ENCODE peak calls at places on chromosomes 13 and 19, in seven cellular contexts. S, X, Y, P, Q, G and L are unnamed samples.

GRCh38 chr19:58518261-58519086 is 1.1 kb downstream of the ZBTB45 start:
- DNase-seq in Y (peak), G (no peak), X (no peak), Q (no peak), P (peak), S (no peak), L (peak)

GRCh38 chr13:99935772-99936171 is 35.8 kb downstream of the ZIC5 start:
- DNase-seq in X (no peak), G (no peak), Y (no peak), Q (no peak), S (no peak), P (no peak), L (no peak)

GRCh38 chr19:51295382-51296126 is 15.9 kb upstream of the IGLON5 start:
- DNase-seq in Y (no peak), X (no peak), S (no peak), G (no peak), P (no peak), Q (no peak), L (no peak)

GRCh38 chr13:44918323-44919102 is 70.8 kb downstream of the NUFIP1 start:
- DNase-seq in Q (peak), X (peak), S (peak), Y (peak), G (peak), P (peak), L (peak)

GRCh38 chr13:24528816-24529398 is 16.3 kb upstream of the PARP4 start:
- DNase-seq in X (no peak), G (no peak), Q (no peak), Y (no peak), S (no peak), P (no peak), L (no peak)

GRCh38 chr19:16254851-16255408 is 57.2 kb downstream of the AP1M1 start:
- DNase-seq in G (no peak), Q (no peak), X (no peak), Y (no peak), S (no peak), P (no peak), L (no peak)

GRCh38 chr19:46618670-46619231 is 6.1 kb downstream of the PTGIR start:
- DNase-seq in P (no peak), Q (no peak), G (peak), X (peak), S (peak), Y (no peak), L (no peak)

GRCh38 chr13:110258876-110259631 is 47.9 kb downstream of the COL4A1 start:
- DNase-seq in P (no peak), G (no peak), Y (no peak), X (no peak), Q (no peak), S (no peak), L (no peak)

GRCh38 chr13:80009760-80010159 is 331.2 kb downstream of the SPRY2 start:
- DNase-seq in Y (no peak), S (no peak), X (no peak), Q (no peak), G (no peak), P (no peak), L (no peak)

GRCh38 chr19:3682741-3683404 is 17.4 kb downstream of the PIP5K1C start:
- DNase-seq in Q (no peak), S (no peak), P (no peak), X (peak), G (no peak), Y (no peak), L (no peak)

GRCh38 chr13:67036694-67037093 is 193.4 kb downstream of the PCDH9 start:
- DNase-seq in X (no peak), Y (no peak), P (no peak), Q (no peak), G (no peak), S (no peak), L (no peak)

GRCh38 chr13:114019367-114019766 is 45.5 kb upstream of the C13orf46 start:
- DNase-seq in G (no peak), P (no peak), Y (no peak), Q (peak), S (peak), X (no peak), L (no peak)

GRCh38 chr13:75222031-75222430 is 259.9 kb downstream of the TBC1D4 start:
- DNase-seq in S (no peak), X (peak), Y (no peak), Q (no peak), P (no peak), G (no peak), L (no peak)

GRCh38 chr19:46422344-46422743 is 6.4 kb downstream of the PNMA8C start:
- DNase-seq in S (no peak), Y (no peak), G (no peak), Q (no peak), P (no peak), X (no peak), L (no peak)

GRCh38 chr13:89951341-89951740 is 1396.1 kb upstream of the MIR17HG start:
- DNase-seq in P (no peak), S (no peak), Q (no peak), X (no peak), G (no peak), Y (no peak), L (no peak)

GRCh38 chr13:114015608-114016295 is 41.9 kb upstream of the C13orf46 start:
- DNase-seq in P (peak), Q (no peak), G (peak), S (no peak), X (peak), Y (peak), L (peak)

GRCh38 chr13:95870421-95870820 is 182.8 kb downstream of the UGGT2 start:
- DNase-seq in Q (no peak), Y (no peak), S (no peak), X (no peak), P (no peak), G (no peak), L (no peak)

GRCh38 chr13:33401238-33401637 is 115.7 kb upstream of the STARD13 start:
- DNase-seq in P (peak), Q (no peak), Y (no peak), X (no peak), S (no peak), G (peak), L (peak)

GRCh38 chr13:43285891-43286602 is 262.7 kb downstream of the DNAJC15 start:
- DNase-seq in S (no peak), Q (no peak), G (no peak), Y (no peak), P (no peak), X (peak), L (no peak)

GRCh38 chr13:67238277-67238859 is 8.2 kb upstream of the PCDH9 start:
- DNase-seq in G (no peak), Y (no peak), X (peak), P (no peak), S (peak), Q (no peak), L (no peak)

GRCh38 chr13:54852831-54853230 is 1824.2 kb downstream of the OLFM4 start:
- DNase-seq in Y (no peak), S (no peak), G (no peak), P (no peak), X (no peak), Q (no peak), L (no peak)

GRCh38 chr19:15635016-15635805 is 5.5 kb upstream of the CYP4F3 start:
- DNase-seq in G (no peak), X (no peak), P (no peak), S (no peak), Y (no peak), Q (no peak), L (no peak)

GRCh38 chr13:112449545-112449930 is 73.4 kb downstream of the SPACA7 start:
- DNase-seq in Q (no peak), X (no peak), S (no peak), G (no peak), P (peak), Y (no peak), L (no peak)

GRCh38 chr13:81677857-81678256 is 1336.9 kb upstream of the SPRY2 start:
- DNase-seq in Q (no peak), S (no peak), G (no peak), Y (no peak), P (no peak), X (no peak), L (no peak)

GRCh38 chr19:48918071-48918470 is 15.4 kb upstream of the DHDH start:
- DNase-seq in G (no peak), Y (no peak), Q (no peak), X (no peak), P (no peak), S (no peak), L (no peak)

GRCh38 chr13:31965361-31966066 is 66.1 kb upstream of the FRY start:
- DNase-seq in S (no peak), Q (no peak), X (peak), Y (no peak), G (no peak), P (no peak), L (no peak)

GRCh38 chr19:2494447-2495129 is 18.7 kb downstream of the GADD45B start:
- DNase-seq in P (peak), X (peak), G (peak), Q (peak), S (peak), Y (peak), L (peak)

GRCh38 chr19:33498391-33499000 is 23.1 kb downstream of the PEPD start:
- DNase-seq in P (no peak), X (no peak), Q (no peak), S (no peak), Y (no peak), G (no peak), L (no peak)

GRCh38 chr13:23608704-23609413 is 38.6 kb downstream of the TNFRSF19 start:
- DNase-seq in Y (peak), Q (no peak), S (no peak), X (peak), P (peak), G (peak), L (peak)

GRCh38 chr13:40971321-40971720 is 47.8 kb downstream of the ELF1 start:
- DNase-seq in Q (no peak), G (no peak), Y (no peak), X (no peak), P (no peak), S (no peak), L (no peak)